ENCODE peak calls at places on chromosomes 1 and 21, in four cellular contexts. J is GM23338, X is MM.1S, S is NB4. I is an unnamed sample.
A peak's percentile ranks its signal among the peaks of the same experiment; 100 is the strongest.

GRCh38 chr1:224095867-224096266 is 18.0 kb upstream of the FBXO28 start:
- DNase-seq in X (no peak), S (no peak), J (no peak), I (no peak)

GRCh38 chr1:89635825-89636815 is 3.2 kb downstream of the LRRC8C start:
- DNase-seq in X (no peak), S (no peak), J (no peak), I (no peak)

GRCh38 chr1:60052634-60053033 is 20.9 kb downstream of the C1orf87 start:
- DNase-seq in S (no peak), X (no peak), J (no peak), I (no peak)

GRCh38 chr1:117812868-117813511 is 116.4 kb downstream of the GDAP2 start:
- DNase-seq in S (no peak), J (no peak), X (no peak), I (no peak)

GRCh38 chr1:201705389-201705788 is 123.6 kb upstream of the IPO9 start:
- DNase-seq in X (no peak), S (no peak), J (no peak), I (no peak)

GRCh38 chr1:113201560-113201959 is 128.6 kb downstream of the LRIG2 start:
- DNase-seq in X (no peak), J (no peak), S (no peak), I (no peak)

GRCh38 chr1:36524359-36525062 is 41.8 kb upstream of the CSF3R start:
- DNase-seq in J (no peak), S (no peak), X (no peak), I (no peak)

GRCh38 chr1:41874350-41874749 is 44.4 kb downstream of the HIVEP3 start:
- DNase-seq in X (peak; percentile 85), J (peak; percentile 15), S (no peak), I (peak; percentile 81)

GRCh38 chr21:46181953-46182547 is 2.2 kb downstream of the SPATC1L start:
- DNase-seq in J (no peak), S (no peak), X (no peak), I (no peak)

GRCh38 chr1:12148160-12148957 is 18.4 kb upstream of the TNFRSF1B start:
- DNase-seq in J (no peak), X (peak; percentile 24), S (peak; percentile 47), I (no peak)

GRCh38 chr1:7813677-7814373 is 29.7 kb downstream of the PER3 start:
- DNase-seq in S (no peak), X (no peak), J (no peak), I (no peak)
- H3K4me3 ChIP-seq in S (no peak overlapping the region), X (no peak overlapping the region), J (no peak overlapping the region), I (no peak overlapping the region)

DNA sequence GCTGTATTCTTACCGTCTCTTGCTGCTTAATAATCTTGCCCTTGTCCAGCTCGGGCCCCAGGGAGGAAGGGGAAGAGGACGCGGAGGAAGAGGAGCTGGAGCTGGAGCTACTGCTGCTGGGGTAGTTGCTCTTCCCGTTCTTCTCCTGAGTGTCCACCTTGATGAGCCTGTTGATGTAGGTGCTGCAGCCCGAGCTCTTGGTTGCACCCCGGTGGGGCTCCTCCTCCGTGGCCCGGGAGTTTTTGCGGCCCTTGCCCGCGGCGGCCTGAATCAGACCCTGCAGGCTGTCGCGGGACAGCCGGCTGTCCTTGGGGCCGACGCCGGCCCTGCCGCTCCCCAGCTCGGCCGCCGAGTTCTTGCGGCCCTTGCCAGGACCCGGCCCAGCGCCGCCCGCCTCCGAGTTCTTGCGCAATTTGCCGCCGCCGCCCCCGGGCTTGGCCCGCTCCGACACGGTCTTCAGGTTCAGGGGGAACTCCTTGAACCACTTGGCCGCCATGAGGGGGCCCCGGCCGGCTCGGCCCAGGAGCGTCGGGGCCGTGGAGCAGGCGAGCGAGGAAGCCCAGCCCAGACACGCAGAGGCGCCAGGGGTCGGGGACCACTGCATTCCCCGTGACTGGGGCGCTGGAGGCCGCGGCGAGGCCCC is 475 bp upstream of the TDRD10 start:
- DNase-seq in S (peak; percentile 33), J (peak; percentile 68), X (no peak), I (no peak)
- H3K4me3 ChIP-seq in S (no peak overlapping the region), J (peak overlapping the region; percentile 62), X (no peak overlapping the region), I (no peak overlapping the region)

GRCh38 chr1:47594627-47595026 is 156.8 kb downstream of the FOXD2 start:
- DNase-seq in X (no peak), S (no peak), J (no peak), I (no peak)

GRCh38 chr1:47593001-47593568 is 155.2 kb downstream of the FOXD2 start:
- DNase-seq in S (no peak), X (no peak), J (peak; percentile 71), I (no peak)

GRCh38 chr1:47591801-47592200 is 154.0 kb downstream of the FOXD2 start:
- DNase-seq in S (no peak), J (no peak), X (no peak), I (no peak)

GRCh38 chr1:47592296-47592975 is 154.6 kb downstream of the FOXD2 start:
- DNase-seq in X (no peak), J (peak; percentile 15), S (no peak), I (no peak)

DNA sequence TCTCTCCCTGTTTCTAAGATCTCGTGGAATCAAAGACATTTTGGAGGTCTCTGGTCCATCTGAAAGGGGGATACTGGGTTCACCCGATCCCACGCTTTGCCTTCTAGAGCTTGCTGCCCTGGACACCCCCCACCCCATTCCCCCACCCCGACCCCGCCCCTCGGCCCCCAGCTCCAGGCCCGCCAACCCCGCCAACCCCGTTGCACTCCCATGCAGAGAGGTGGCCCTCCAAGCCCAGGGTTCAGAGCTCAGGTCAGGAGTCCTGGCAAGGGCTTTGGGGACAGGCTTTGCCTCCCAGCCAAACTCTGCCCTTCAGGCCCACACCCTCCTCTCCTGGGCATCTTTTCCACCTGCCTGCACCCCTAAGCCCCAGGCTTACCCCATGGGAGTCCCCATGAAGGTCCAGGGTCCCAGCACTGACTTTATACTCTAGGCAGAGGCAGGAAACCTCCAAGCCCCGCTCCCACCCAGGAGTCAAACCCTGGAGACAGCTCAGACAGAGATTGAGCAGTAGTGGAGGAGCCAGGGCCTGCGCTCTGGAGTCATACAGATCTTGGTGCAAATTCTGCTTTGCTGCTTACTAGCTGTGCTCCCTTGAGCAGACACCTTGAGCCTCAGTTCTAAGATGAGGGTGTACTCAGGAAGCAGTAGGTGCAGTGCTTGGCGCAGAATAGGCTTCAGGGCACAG is 155.9 kb downstream of the FOXD2 start:
- DNase-seq in S (no peak), X (no peak), J (no peak), I (no peak)
- H3K4me3 ChIP-seq in S (no peak overlapping the region), X (no peak overlapping the region), J (peak overlapping the region; percentile 67), I (no peak overlapping the region)

DNA sequence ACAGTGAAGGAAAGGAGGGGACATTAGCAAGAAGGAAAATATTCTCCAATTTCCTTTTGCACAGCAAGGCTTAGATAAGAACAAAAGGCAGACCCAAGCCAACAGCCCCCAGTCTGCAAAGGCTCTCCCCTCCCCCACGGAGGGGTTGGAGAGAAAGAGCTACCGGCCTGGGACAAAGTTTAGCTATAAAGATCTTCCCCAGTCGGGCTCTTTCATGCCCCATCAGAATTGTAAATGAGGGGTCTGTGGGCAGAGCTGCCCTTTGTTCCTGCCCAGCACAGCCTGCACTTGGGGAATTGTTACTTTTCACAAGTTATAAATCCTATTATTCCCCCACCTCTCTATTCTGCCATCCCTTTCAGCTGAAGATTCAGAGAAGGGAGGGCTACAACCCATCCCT is 3.6 kb downstream of the MYCL start:
- DNase-seq in X (no peak), S (no peak), J (peak; percentile 73), I (no peak)
- H3K4me3 ChIP-seq in X (no peak overlapping the region), S (no peak overlapping the region), J (peak overlapping the region; percentile 41), I (no peak overlapping the region)

GRCh38 chr1:31926252-31926651 is 11.9 kb downstream of the PTP4A2 start:
- DNase-seq in X (no peak), S (no peak), J (no peak), I (no peak)
- H3K4me3 ChIP-seq in X (no peak overlapping the region), S (no peak overlapping the region), J (no peak overlapping the region), I (peak overlapping the region; percentile 38)

GRCh38 chr1:31712625-31713024 is 8.8 kb upstream of the COL16A1 start:
- DNase-seq in X (no peak), J (no peak), S (no peak), I (no peak)

GRCh38 chr1:31715873-31716220 is 12.0 kb upstream of the COL16A1 start:
- DNase-seq in J (no peak), X (no peak), S (no peak), I (no peak)

GRCh38 chr1:31714442-31715096 is 10.8 kb upstream of the COL16A1 start:
- DNase-seq in X (peak; percentile 47), J (peak; percentile 83), S (peak; percentile 48), I (no peak)

GRCh38 chr1:31717341-31717740 is 13.5 kb upstream of the COL16A1 start:
- DNase-seq in S (no peak), J (no peak), X (no peak), I (no peak)

DNA sequence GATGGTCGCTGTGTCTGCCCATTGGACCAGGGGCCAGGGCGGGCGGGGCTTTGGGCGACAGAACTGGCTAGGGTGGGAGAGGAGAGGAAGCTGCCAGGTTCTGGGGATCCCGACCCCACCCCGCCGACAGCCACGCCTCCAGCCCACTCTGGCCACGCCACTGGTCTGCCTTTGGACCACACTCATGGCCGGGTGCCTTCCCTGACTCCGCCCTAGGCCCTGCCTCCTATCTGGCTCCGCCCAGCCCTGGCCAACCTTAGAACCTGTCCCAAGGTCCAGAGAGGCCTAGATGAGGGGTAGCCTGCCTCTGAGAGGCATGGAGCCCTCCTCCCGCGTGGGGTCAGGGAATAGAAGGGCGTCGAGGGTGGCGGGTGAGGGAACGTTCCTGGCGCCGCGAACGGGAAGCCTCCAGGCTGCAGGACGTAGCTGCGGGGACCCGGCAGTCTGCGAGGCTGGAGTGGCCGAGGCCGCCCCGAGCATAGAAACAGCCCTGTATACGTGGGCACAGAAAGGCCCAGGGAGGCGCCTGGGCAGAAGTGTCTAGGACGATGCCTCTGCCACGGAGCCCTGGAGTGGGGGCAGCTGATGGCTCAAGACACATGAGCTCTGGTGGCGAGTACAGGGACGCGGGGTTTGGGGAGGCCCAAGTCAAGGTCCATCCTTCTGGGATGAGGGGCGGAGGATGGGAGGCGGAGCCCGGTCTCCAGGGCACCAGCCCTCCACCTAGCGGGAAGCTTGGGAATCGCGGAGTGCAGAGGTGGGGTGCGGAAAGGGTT is 11.5 kb upstream of the COL16A1 start:
- DNase-seq in J (peak; percentile 97), X (peak; percentile 36), S (peak; percentile 39), I (no peak)
- H3K4me3 ChIP-seq in J (peak overlapping the region; percentile 84), X (peak overlapping the region; percentile 63), S (no peak overlapping the region), I (no peak overlapping the region)

DNA sequence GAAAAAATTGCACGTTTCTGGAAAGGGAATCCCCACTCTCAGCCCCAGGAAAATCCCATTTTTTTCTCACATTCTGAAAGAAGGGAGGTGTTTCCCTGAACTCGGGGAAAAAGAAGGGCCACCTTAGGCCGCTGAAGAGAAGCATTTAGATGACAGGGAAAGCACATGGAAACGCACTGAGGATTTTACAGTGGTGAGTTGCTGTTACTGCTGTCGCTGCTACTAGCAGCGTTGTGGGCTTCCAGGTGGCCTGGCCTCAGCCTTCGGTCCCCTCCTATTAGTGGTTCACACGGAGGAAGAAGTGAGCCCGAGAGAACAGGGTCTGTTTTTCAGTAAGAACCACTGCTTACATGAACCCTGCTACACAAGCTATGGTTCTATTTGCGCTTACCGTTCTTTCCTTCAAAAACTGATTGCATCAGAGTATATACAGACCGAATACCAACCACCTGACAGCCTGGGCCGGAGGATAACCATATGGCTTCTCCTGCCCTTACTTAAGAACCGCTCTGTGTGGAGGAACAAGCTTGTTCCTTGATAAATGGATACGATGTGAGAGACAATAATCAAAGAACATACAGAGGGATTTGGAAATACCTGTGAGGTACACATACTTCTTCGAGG is 986 bp upstream of the KCNT2 start:
- DNase-seq in S (no peak), J (peak; percentile 79), X (no peak), I (no peak)
- H3K4me3 ChIP-seq in S (no peak overlapping the region), J (peak overlapping the region; percentile 84), X (no peak overlapping the region), I (no peak overlapping the region)

I was measured in Jurkat, Clone E6-1.